ENCODE peak calls at places on chromosomes 5 and 9, in four cellular contexts. One of them, this sample, is unnamed.

GRCh38 chr9:111525056-111525977 is at the start of gene ZNF483:
- DNase-seq in tibial nerve: peak; percentile 42
- DNase-seq in AG04450: peak; percentile 32
- DNase-seq in pancreas: peak; percentile 92
- DNase-seq in this sample: no peak

GRCh38 chr5:9956725-9957124 is 293.0 kb downstream of the ATPSCKMT start:
- DNase-seq in tibial nerve: no peak
- DNase-seq in AG04450: no peak
- DNase-seq in pancreas: no peak
- DNase-seq in this sample: no peak

GRCh38 chr9:135219676-135220600 is 132.5 kb downstream of the OLFM1 start:
- DNase-seq in tibial nerve: no peak
- DNase-seq in AG04450: no peak
- DNase-seq in pancreas: peak; percentile 30
- DNase-seq in this sample: no peak

GRCh38 chr9:95876595-95876994 is 1.1 kb downstream of the ERCC6L2 start:
- DNase-seq in tibial nerve: no peak
- DNase-seq in AG04450: no peak
- DNase-seq in pancreas: no peak
- DNase-seq in this sample: no peak

GRCh38 chr5:171420429-171421231 is 1.2 kb downstream of the FGF18 start:
- DNase-seq in tibial nerve: peak; percentile 79
- DNase-seq in AG04450: peak; percentile 67
- DNase-seq in pancreas: peak; percentile 74
- DNase-seq in this sample: no peak

GRCh38 chr9:72650206-72650605 is 128.8 kb downstream of the TMC1 start:
- DNase-seq in tibial nerve: no peak
- DNase-seq in AG04450: no peak
- DNase-seq in pancreas: no peak
- DNase-seq in this sample: no peak

GRCh38 chr5:116488334-116488733 is 86.3 kb downstream of the SEMA6A start:
- DNase-seq in tibial nerve: no peak
- DNase-seq in AG04450: no peak
- DNase-seq in pancreas: no peak
- DNase-seq in this sample: no peak

GRCh38 chr5:143376911-143377838 is 26.3 kb downstream of the NR3C1 start:
- DNase-seq in tibial nerve: no peak
- DNase-seq in AG04450: no peak
- DNase-seq in pancreas: no peak
- DNase-seq in this sample: no peak

GRCh38 chr9:89079421-89079820 is 88.2 kb downstream of the S1PR3 start:
- DNase-seq in tibial nerve: no peak
- DNase-seq in AG04450: peak; percentile 20
- DNase-seq in pancreas: no peak
- DNase-seq in this sample: no peak

DNA sequence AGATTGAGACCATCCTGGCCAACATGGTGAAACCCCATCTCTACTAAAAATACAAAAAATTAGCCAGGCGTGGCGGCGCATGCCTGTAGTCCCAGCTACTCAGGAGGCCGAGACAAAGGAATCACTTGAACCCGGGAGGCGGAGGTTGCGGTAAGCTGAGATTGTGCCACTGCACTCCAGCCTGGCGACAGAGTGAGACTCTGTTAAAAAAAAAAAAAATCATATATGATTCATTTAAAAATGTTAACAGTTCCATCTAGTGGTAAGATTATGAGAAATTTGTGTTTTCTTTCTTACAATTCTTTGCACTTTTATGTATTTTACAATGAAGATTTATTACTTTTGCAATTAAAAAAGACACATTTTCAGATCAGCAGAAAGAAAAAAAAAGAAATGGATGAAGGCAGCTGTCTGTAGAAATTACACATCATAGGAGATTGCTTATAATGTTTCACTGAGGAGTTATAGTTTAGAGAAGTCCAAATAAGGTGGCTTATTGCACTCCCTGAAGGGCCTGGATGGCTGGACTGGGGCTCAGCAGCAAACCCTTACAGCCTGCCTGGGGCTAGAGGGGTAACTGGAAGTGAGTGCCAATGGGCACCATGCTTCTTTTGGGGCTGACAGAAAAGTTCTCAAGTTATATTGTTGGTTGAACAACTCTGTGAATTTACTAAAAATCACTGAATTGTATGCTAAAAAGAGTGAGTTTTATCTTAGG is 20.2 kb downstream of the C9orf153 start:
- DNase-seq in tibial nerve: no peak
- DNase-seq in AG04450: no peak
- DNase-seq in pancreas: no peak
- DNase-seq in this sample: no peak
- TF ChIP-seq CTCF in tibial nerve: no peak
- TF ChIP-seq CTCF in AG04450: no peak
- TF ChIP-seq CTCF in pancreas: no peak
- TF ChIP-seq CTCF in this sample: peak; percentile 1

GRCh38 chr9:91771864-91772263 is 178.2 kb downstream of the ROR2 start:
- DNase-seq in tibial nerve: no peak
- DNase-seq in AG04450: no peak
- DNase-seq in pancreas: no peak
- DNase-seq in this sample: no peak

GRCh38 chr9:91773166-91773565 is 176.9 kb downstream of the ROR2 start:
- DNase-seq in tibial nerve: no peak
- DNase-seq in AG04450: no peak
- DNase-seq in pancreas: no peak
- DNase-seq in this sample: no peak

GRCh38 chr9:91768977-91769916 is 180.8 kb downstream of the ROR2 start:
- DNase-seq in tibial nerve: no peak
- DNase-seq in AG04450: no peak
- DNase-seq in pancreas: no peak
- DNase-seq in this sample: no peak

GRCh38 chr9:91770229-91770628 is 179.8 kb downstream of the ROR2 start:
- DNase-seq in tibial nerve: no peak
- DNase-seq in AG04450: no peak
- DNase-seq in pancreas: no peak
- DNase-seq in this sample: no peak

DNA sequence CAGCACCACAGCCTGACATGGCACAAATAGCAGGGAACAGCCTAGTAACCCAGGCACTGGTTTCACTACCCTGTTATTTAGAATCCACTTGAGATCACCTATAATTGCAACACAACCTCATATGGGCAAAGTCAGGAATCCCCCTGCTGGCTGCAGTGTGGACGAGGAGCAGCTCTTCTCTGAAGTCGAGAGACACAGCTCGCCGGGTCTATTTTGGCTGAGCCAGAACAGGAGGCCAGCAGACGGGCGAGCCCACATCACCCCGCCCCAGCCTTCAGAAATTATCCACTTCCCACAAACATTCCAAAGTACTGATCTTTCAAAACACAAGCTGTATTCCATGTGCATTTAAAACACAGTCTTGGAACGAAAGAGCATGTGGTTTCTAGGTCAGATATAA is 179.0 kb downstream of the ROR2 start:
- DNase-seq in tibial nerve: no peak
- DNase-seq in AG04450: peak; percentile 92
- DNase-seq in pancreas: no peak
- DNase-seq in this sample: no peak
- TF ChIP-seq CTCF in tibial nerve: no peak
- TF ChIP-seq CTCF in AG04450: peak; percentile 75
- TF ChIP-seq CTCF in pancreas: no peak
- TF ChIP-seq CTCF in this sample: peak; percentile 55

GRCh38 chr5:177491429-177491945 is 5.9 kb downstream of the PDLIM7 start:
- DNase-seq in tibial nerve: no peak
- DNase-seq in AG04450: no peak
- DNase-seq in pancreas: no peak
- DNase-seq in this sample: no peak
- TF ChIP-seq CTCF in tibial nerve: peak; percentile 73
- TF ChIP-seq CTCF in AG04450: peak; percentile 73
- TF ChIP-seq CTCF in pancreas: peak; percentile 23
- TF ChIP-seq CTCF in this sample: peak; percentile 53

GRCh38 chr5:151281001-151281639 is 22.4 kb downstream of the SLC36A3 start:
- DNase-seq in tibial nerve: no peak
- DNase-seq in AG04450: no peak
- DNase-seq in pancreas: no peak
- DNase-seq in this sample: no peak

GRCh38 chr5:151283120-151283825 is 20.3 kb downstream of the SLC36A3 start:
- DNase-seq in tibial nerve: no peak
- DNase-seq in AG04450: no peak
- DNase-seq in pancreas: no peak
- DNase-seq in this sample: no peak

GRCh38 chr5:151285683-151286082 is 17.9 kb downstream of the SLC36A3 start:
- DNase-seq in tibial nerve: no peak
- DNase-seq in AG04450: no peak
- DNase-seq in pancreas: no peak
- DNase-seq in this sample: no peak

GRCh38 chr5:151286246-151286645 is 17.3 kb downstream of the SLC36A3 start:
- DNase-seq in tibial nerve: no peak
- DNase-seq in AG04450: no peak
- DNase-seq in pancreas: no peak
- DNase-seq in this sample: no peak

DNA sequence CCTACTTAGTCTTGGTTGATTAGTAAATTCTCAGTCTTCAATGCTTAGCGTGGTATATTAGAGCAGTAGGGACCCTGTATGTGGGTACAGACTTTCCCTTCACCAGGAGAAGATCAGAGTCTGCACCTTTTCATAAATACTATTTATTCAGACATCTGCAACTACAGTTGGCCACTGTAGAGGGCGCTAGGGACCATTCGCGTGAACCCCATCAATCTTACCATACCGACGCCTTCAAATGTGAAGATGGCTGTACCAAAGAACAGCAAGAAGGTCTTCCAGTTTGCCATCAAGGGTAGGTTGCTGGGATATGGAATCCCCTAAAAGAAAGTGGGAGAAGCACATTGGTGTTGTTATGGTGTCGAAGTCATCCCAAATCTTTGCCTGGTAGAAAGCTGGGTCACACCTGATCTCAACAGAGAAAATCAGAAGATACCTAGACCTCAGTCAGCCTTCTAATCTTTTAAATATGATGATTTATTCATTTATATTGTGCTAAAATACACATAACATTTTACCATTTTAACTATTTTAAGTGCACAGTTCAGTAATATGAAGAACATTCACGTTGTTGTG is 19.1 kb downstream of the SLC36A3 start:
- DNase-seq in tibial nerve: no peak
- DNase-seq in AG04450: no peak
- DNase-seq in pancreas: no peak
- DNase-seq in this sample: no peak
- TF ChIP-seq CTCF in tibial nerve: no peak
- TF ChIP-seq CTCF in AG04450: no peak
- TF ChIP-seq CTCF in pancreas: no peak
- TF ChIP-seq CTCF in this sample: peak; percentile 50

GRCh38 chr5:66596791-66597757 is 881 bp downstream of the MAST4 start:
- DNase-seq in tibial nerve: no peak
- DNase-seq in AG04450: no peak
- DNase-seq in pancreas: peak; percentile 81
- DNase-seq in this sample: no peak
- TF ChIP-seq CTCF in tibial nerve: no peak
- TF ChIP-seq CTCF in AG04450: no peak
- TF ChIP-seq CTCF in pancreas: no peak
- TF ChIP-seq CTCF in this sample: no peak

GRCh38 chr9:93814561-93814960 is 140.6 kb downstream of the BARX1 start:
- DNase-seq in tibial nerve: no peak
- DNase-seq in AG04450: no peak
- DNase-seq in pancreas: peak; percentile 45
- DNase-seq in this sample: no peak
- TF ChIP-seq CTCF in tibial nerve: no peak
- TF ChIP-seq CTCF in AG04450: no peak
- TF ChIP-seq CTCF in pancreas: no peak
- TF ChIP-seq CTCF in this sample: no peak

DNA sequence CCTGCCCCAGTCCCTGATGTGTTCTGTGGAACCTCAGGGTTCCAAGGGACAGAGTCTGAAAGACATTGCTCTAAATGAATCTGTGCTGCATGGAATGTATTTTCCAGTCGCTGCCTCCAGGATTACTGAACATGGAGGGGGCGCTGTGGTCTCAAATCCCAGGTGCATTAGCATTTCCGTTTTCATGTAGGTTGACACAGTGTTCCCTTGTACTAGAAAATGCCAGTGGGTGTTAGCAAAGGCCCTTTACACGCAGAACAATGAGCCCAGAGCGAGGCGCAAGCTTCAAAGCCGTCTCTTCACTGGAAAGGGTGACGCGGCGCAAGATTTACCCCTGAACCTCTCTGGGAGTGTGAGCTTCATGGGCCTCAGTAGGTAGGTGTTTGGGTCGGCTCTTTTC is 308.3 kb downstream of the SLIT3 start:
- DNase-seq in tibial nerve: no peak
- DNase-seq in AG04450: no peak
- DNase-seq in pancreas: no peak
- DNase-seq in this sample: no peak
- TF ChIP-seq CTCF in tibial nerve: peak; percentile 17
- TF ChIP-seq CTCF in AG04450: no peak
- TF ChIP-seq CTCF in pancreas: no peak
- TF ChIP-seq CTCF in this sample: peak; percentile 51

GRCh38 chr9:105148328-105149006 is 96.0 kb upstream of the SLC44A1 start:
- DNase-seq in tibial nerve: no peak
- DNase-seq in AG04450: no peak
- DNase-seq in pancreas: no peak
- DNase-seq in this sample: no peak
- TF ChIP-seq CTCF in tibial nerve: no peak
- TF ChIP-seq CTCF in AG04450: peak; percentile 31
- TF ChIP-seq CTCF in pancreas: no peak
- TF ChIP-seq CTCF in this sample: peak; percentile 23

GRCh38 chr5:145701404-145701803 is 133.7 kb downstream of the PRELID2 start:
- DNase-seq in tibial nerve: no peak
- DNase-seq in AG04450: no peak
- DNase-seq in pancreas: no peak
- DNase-seq in this sample: no peak

GRCh38 chr5:145699846-145700245 is 135.3 kb downstream of the PRELID2 start:
- DNase-seq in tibial nerve: no peak
- DNase-seq in AG04450: no peak
- DNase-seq in pancreas: no peak
- DNase-seq in this sample: no peak

DNA sequence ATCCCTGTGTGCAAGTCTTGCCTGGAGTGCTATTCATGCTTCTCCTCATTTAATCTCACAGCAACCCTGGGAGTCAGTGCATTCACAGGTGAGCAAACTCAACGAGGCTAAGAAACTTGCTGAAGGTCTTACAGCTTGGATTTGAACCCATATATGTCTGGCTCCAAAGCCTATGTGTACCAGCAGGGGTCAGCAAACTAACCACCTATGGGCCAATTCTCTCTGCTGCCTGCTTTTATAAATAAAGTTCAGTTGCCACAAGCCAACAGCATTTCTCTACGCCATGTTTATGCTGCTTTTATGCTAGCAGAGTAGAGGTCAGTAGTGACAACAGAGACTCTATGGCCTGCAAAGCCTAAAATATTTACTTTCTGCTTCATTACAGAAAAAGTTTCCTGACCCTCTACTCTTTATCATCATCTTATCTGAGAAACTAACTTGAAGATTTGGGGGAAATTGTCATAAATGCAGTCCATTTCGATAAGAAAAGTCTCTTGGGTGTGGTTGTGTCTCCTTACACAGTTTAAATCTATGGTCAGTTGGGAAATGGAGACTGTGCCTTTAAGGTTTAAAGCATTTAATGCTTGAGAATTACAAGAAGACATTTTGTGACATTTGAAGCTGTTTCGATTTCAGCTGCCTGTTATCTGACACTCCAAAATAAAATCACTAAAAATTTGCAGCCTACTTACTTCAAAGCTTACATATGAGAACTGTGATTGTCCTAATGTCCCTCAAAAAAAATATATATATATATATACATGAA is 137.7 kb downstream of the PRELID2 start:
- DNase-seq in tibial nerve: no peak
- DNase-seq in AG04450: peak; percentile 1
- DNase-seq in pancreas: no peak
- DNase-seq in this sample: no peak
- TF ChIP-seq CTCF in tibial nerve: peak; percentile 21
- TF ChIP-seq CTCF in AG04450: peak; percentile 61
- TF ChIP-seq CTCF in pancreas: no peak
- TF ChIP-seq CTCF in this sample: peak; percentile 80

GRCh38 chr9:134175808-134176598 is 11.6 kb upstream of the RNU6ATAC start:
- DNase-seq in tibial nerve: no peak
- DNase-seq in AG04450: no peak
- DNase-seq in pancreas: no peak
- DNase-seq in this sample: no peak
- TF ChIP-seq CTCF in tibial nerve: peak; percentile 24
- TF ChIP-seq CTCF in AG04450: peak; percentile 38
- TF ChIP-seq CTCF in pancreas: no peak
- TF ChIP-seq CTCF in this sample: peak; percentile 25